ENCODE peak calls at places on chromosomes 7 and 10, in four cellular contexts. One of them, this sample, is unnamed. For H3K9me3, the result is how much of the 10 kb centered on the place peaks cover.

GRCh38 chr7:101606176-101606923 is 22.7 kb downstream of the MYL10 start:
- DNase-seq in endothelial cell of umbilical vein: no peak
- DNase-seq in spleen: peak
- DNase-seq in upper lobe of left lung: no peak
- DNase-seq in this sample: no peak

GRCh38 chr10:97640868-97641811 is 669 bp downstream of the PI4K2A start:
- DNase-seq in endothelial cell of umbilical vein: peak
- DNase-seq in spleen: peak
- DNase-seq in upper lobe of left lung: peak
- DNase-seq in this sample: peak

GRCh38 chr7:28626629-28627262 is 214.4 kb downstream of the CREB5 start:
- DNase-seq in endothelial cell of umbilical vein: peak
- DNase-seq in spleen: no peak
- DNase-seq in upper lobe of left lung: no peak
- DNase-seq in this sample: no peak

GRCh38 chr7:137577184-137577583 is 233.7 kb upstream of the PTN start:
- DNase-seq in endothelial cell of umbilical vein: no peak
- DNase-seq in spleen: no peak
- DNase-seq in upper lobe of left lung: no peak
- DNase-seq in this sample: no peak

GRCh38 chr7:4461511-4461910 is 220.6 kb upstream of the FOXK1 start:
- DNase-seq in endothelial cell of umbilical vein: no peak
- DNase-seq in spleen: no peak
- DNase-seq in upper lobe of left lung: no peak
- DNase-seq in this sample: no peak

GRCh38 chr7:2864999-2865670 is 21.0 kb upstream of the GNA12 start:
- DNase-seq in endothelial cell of umbilical vein: peak
- DNase-seq in spleen: peak
- DNase-seq in upper lobe of left lung: peak
- DNase-seq in this sample: peak

GRCh38 chr7:27961255-27961654 is 219.3 kb downstream of the JAZF1 start:
- DNase-seq in endothelial cell of umbilical vein: no peak
- DNase-seq in spleen: no peak
- DNase-seq in upper lobe of left lung: no peak
- DNase-seq in this sample: no peak

GRCh38 chr7:124667312-124667711 is 98.3 kb downstream of the GPR37 start:
- DNase-seq in endothelial cell of umbilical vein: no peak
- DNase-seq in spleen: no peak
- DNase-seq in upper lobe of left lung: no peak
- DNase-seq in this sample: no peak

GRCh38 chr10:125057158-125058001 is 103.0 kb downstream of the CTBP2 start:
- DNase-seq in endothelial cell of umbilical vein: peak
- DNase-seq in spleen: peak
- DNase-seq in upper lobe of left lung: peak
- DNase-seq in this sample: peak

GRCh38 chr10:132588301-132589013 is 50.9 kb downstream of the INPP5A start:
- DNase-seq in endothelial cell of umbilical vein: peak
- DNase-seq in spleen: peak
- DNase-seq in upper lobe of left lung: peak
- DNase-seq in this sample: no peak

GRCh38 chr10:56095506-56096225 is 265.4 kb downstream of the ZWINT start:
- DNase-seq in endothelial cell of umbilical vein: no peak
- DNase-seq in spleen: peak
- DNase-seq in upper lobe of left lung: no peak
- DNase-seq in this sample: no peak

GRCh38 chr10:132626019-132626760 is 88.6 kb downstream of the INPP5A start:
- DNase-seq in endothelial cell of umbilical vein: no peak
- DNase-seq in spleen: peak
- DNase-seq in upper lobe of left lung: peak
- DNase-seq in this sample: no peak

GRCh38 chr7:5796076-5796475 is 14.6 kb upstream of the RNF216 start:
- DNase-seq in endothelial cell of umbilical vein: no peak
- DNase-seq in spleen: no peak
- DNase-seq in upper lobe of left lung: no peak
- DNase-seq in this sample: peak

GRCh38 chr7:76509931-76510877 is at the start of gene UPK3B:
- DNase-seq in endothelial cell of umbilical vein: no peak
- DNase-seq in spleen: peak
- DNase-seq in upper lobe of left lung: peak
- DNase-seq in this sample: no peak

GRCh38 chr7:80859272-80859970 is 59.4 kb downstream of the SEMA3C start:
- DNase-seq in endothelial cell of umbilical vein: no peak
- DNase-seq in spleen: no peak
- DNase-seq in upper lobe of left lung: no peak
- DNase-seq in this sample: peak

GRCh38 chr7:48042216-48042615 is 6.9 kb downstream of the C7orf57 start:
- DNase-seq in endothelial cell of umbilical vein: peak
- DNase-seq in spleen: no peak
- DNase-seq in upper lobe of left lung: no peak
- DNase-seq in this sample: no peak

GRCh38 chr7:116678812-116679211 is 6.8 kb downstream of the MET start:
- DNase-seq in endothelial cell of umbilical vein: no peak
- DNase-seq in spleen: no peak
- DNase-seq in upper lobe of left lung: no peak
- DNase-seq in this sample: no peak

GRCh38 chr7:156560075-156560474 is 80.5 kb upstream of the RNF32 start:
- DNase-seq in endothelial cell of umbilical vein: no peak
- DNase-seq in spleen: no peak
- DNase-seq in upper lobe of left lung: no peak
- DNase-seq in this sample: no peak

GRCh38 chr10:8379906-8380832 is 325.7 kb downstream of the GATA3 start:
- DNase-seq in endothelial cell of umbilical vein: peak
- DNase-seq in spleen: no peak
- DNase-seq in upper lobe of left lung: no peak
- DNase-seq in this sample: no peak

GRCh38 chr7:100692578-100692961 is 1.5 kb downstream of the GIGYF1 start:
- DNase-seq in endothelial cell of umbilical vein: no peak
- DNase-seq in spleen: no peak
- DNase-seq in upper lobe of left lung: no peak
- DNase-seq in this sample: no peak

GRCh38 chr10:8369666-8370065 is 315.2 kb downstream of the GATA3 start:
- DNase-seq in endothelial cell of umbilical vein: peak
- DNase-seq in spleen: no peak
- DNase-seq in upper lobe of left lung: no peak
- DNase-seq in this sample: no peak

GRCh38 chr7:148397985-148398384 is 192.6 kb upstream of the C7orf33 start:
- DNase-seq in endothelial cell of umbilical vein: no peak
- DNase-seq in spleen: no peak
- DNase-seq in upper lobe of left lung: no peak
- DNase-seq in this sample: no peak

GRCh38 chr10:77415311-77415960 is 222.2 kb downstream of the KCNMA1 start:
- DNase-seq in endothelial cell of umbilical vein: no peak
- DNase-seq in spleen: no peak
- DNase-seq in upper lobe of left lung: no peak
- DNase-seq in this sample: no peak

GRCh38 chr7:82319674-82320118 is 123.9 kb downstream of the CACNA2D1 start:
- DNase-seq in endothelial cell of umbilical vein: peak
- DNase-seq in spleen: no peak
- DNase-seq in upper lobe of left lung: no peak
- DNase-seq in this sample: peak

GRCh38 chr7:22361795-22362194 is 4.8 kb upstream of the RAPGEF5 start:
- DNase-seq in endothelial cell of umbilical vein: peak
- DNase-seq in spleen: no peak
- DNase-seq in upper lobe of left lung: peak
- DNase-seq in this sample: peak

GRCh38 chr7:133850497-133851070 is 276.6 kb upstream of the LRGUK start:
- DNase-seq in endothelial cell of umbilical vein: peak
- DNase-seq in spleen: no peak
- DNase-seq in upper lobe of left lung: no peak
- DNase-seq in this sample: no peak

GRCh38 chr7:70670288-70670687 is 461.7 kb upstream of the GALNT17 start:
- DNase-seq in endothelial cell of umbilical vein: no peak
- DNase-seq in spleen: no peak
- DNase-seq in upper lobe of left lung: no peak
- DNase-seq in this sample: no peak

GRCh38 chr10:18561861-18562551 is 89.4 kb downstream of the NSUN6 start:
- DNase-seq in endothelial cell of umbilical vein: no peak
- DNase-seq in spleen: no peak
- DNase-seq in upper lobe of left lung: no peak
- DNase-seq in this sample: no peak

GRCh38 chr10:1643161-1643910 is 94.0 kb downstream of the ADARB2 start:
- DNase-seq in endothelial cell of umbilical vein: no peak
- DNase-seq in spleen: no peak
- DNase-seq in upper lobe of left lung: no peak
- DNase-seq in this sample: no peak

GRCh38 chr7:56175086-56175760 is 59.0 kb upstream of the NUPR2 start:
- DNase-seq in endothelial cell of umbilical vein: no peak
- DNase-seq in spleen: peak
- DNase-seq in upper lobe of left lung: no peak
- DNase-seq in this sample: peak

GRCh38 chr10:61063035-61063434 is 119.0 kb upstream of the RHOBTB1 start:
- DNase-seq in endothelial cell of umbilical vein: peak
- DNase-seq in spleen: no peak
- DNase-seq in upper lobe of left lung: no peak
- DNase-seq in this sample: no peak

GRCh38 chr7:35624299-35625186 is 70.4 kb downstream of the HERPUD2 start:
- DNase-seq in endothelial cell of umbilical vein: peak
- DNase-seq in spleen: no peak
- DNase-seq in upper lobe of left lung: peak
- DNase-seq in this sample: no peak

GRCh38 chr7:98123073-98123696 is 16.5 kb downstream of the LMTK2 start:
- DNase-seq in endothelial cell of umbilical vein: no peak
- DNase-seq in spleen: no peak
- DNase-seq in upper lobe of left lung: no peak
- DNase-seq in this sample: no peak

GRCh38 chr7:148856035-148856881 is 27.8 kb downstream of the EZH2 start:
- DNase-seq in endothelial cell of umbilical vein: peak
- DNase-seq in spleen: no peak
- DNase-seq in upper lobe of left lung: peak
- DNase-seq in this sample: peak

GRCh38 chr10:44929356-44930113 is 18.4 kb downstream of the TMEM72 start:
- DNase-seq in endothelial cell of umbilical vein: no peak
- DNase-seq in spleen: peak
- DNase-seq in upper lobe of left lung: peak
- DNase-seq in this sample: no peak

GRCh38 chr7:106964455-106964854 is 80.0 kb upstream of the PRKAR2B start:
- DNase-seq in endothelial cell of umbilical vein: no peak
- DNase-seq in spleen: no peak
- DNase-seq in upper lobe of left lung: no peak
- DNase-seq in this sample: no peak

GRCh38 chr10:79422178-79422892 is 23.1 kb downstream of the ZCCHC24 start:
- DNase-seq in endothelial cell of umbilical vein: no peak
- DNase-seq in spleen: peak
- DNase-seq in upper lobe of left lung: no peak
- DNase-seq in this sample: no peak

GRCh38 chr10:450463-450862 is 239.0 kb downstream of the DIP2C start:
- DNase-seq in endothelial cell of umbilical vein: no peak
- DNase-seq in spleen: no peak
- DNase-seq in upper lobe of left lung: no peak
- DNase-seq in this sample: no peak

GRCh38 chr7:151904270-151904669 is 27.4 kb upstream of the PRKAG2 start:
- DNase-seq in endothelial cell of umbilical vein: no peak
- DNase-seq in spleen: peak
- DNase-seq in upper lobe of left lung: no peak
- DNase-seq in this sample: no peak

GRCh38 chr7:311796-312195 is 21.8 kb downstream of the FOXL3 start:
- DNase-seq in endothelial cell of umbilical vein: no peak
- DNase-seq in spleen: peak
- DNase-seq in upper lobe of left lung: no peak
- DNase-seq in this sample: no peak
- H3K9me3 ChIP-seq in endothelial cell of umbilical vein: under half
- H3K9me3 ChIP-seq in spleen: under half
- H3K9me3 ChIP-seq in upper lobe of left lung: under half
- H3K9me3 ChIP-seq in this sample: under half

GRCh38 chr7:155205368-155206285 is 92.1 kb upstream of the INSIG1 start:
- DNase-seq in endothelial cell of umbilical vein: peak
- DNase-seq in spleen: peak
- DNase-seq in upper lobe of left lung: peak
- DNase-seq in this sample: peak
- H3K4me3 ChIP-seq in endothelial cell of umbilical vein: peak
- H3K4me3 ChIP-seq in spleen: peak
- H3K4me3 ChIP-seq in upper lobe of left lung: peak
- H3K4me3 ChIP-seq in this sample: peak

DNA sequence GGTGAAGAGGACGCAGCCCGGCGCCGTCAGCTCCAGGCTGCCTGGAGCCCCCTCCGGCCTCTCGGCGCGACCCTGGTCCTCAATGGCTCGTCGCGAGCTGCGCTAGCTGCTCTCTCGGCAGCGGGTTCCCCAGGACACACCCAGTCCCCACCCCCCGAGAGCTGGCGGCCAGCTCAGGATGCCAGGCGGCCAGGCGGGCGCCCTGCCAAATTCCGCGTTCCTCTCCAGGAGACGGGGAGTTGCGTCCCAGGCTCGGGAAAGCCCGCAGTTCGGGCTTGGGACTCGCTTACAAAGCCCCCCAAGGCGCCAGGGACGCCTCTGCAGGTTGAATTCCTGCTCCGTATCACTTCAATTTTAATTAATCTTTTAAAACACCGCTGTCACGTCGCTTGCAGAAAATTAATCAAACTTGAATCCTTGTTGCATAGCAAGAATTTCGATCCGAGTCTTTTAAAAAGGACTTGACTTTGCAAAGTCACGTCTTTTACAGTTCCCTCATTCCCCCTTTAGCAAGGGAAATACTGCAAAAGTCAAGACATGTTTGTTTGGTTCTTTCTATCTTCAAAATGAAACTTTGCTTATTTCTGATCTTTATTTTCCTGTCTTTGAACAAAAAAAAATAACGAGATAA is 28.2 kb downstream of the SKIDA1 start:
- DNase-seq in endothelial cell of umbilical vein: peak
- DNase-seq in spleen: peak
- DNase-seq in upper lobe of left lung: peak
- DNase-seq in this sample: peak
- TF ChIP-seq POLR2AphosphoS5 in endothelial cell of umbilical vein: no peak
- TF ChIP-seq POLR2AphosphoS5 in spleen: peak
- TF ChIP-seq POLR2AphosphoS5 in upper lobe of left lung: peak
- TF ChIP-seq POLR2AphosphoS5 in this sample: no peak

GRCh38 chr7:158246960-158247673 is 340.5 kb downstream of the PTPRN2 start:
- DNase-seq in endothelial cell of umbilical vein: no peak
- DNase-seq in spleen: peak
- DNase-seq in upper lobe of left lung: no peak
- DNase-seq in this sample: no peak

GRCh38 chr7:158244430-158244829 is 343.2 kb downstream of the PTPRN2 start:
- DNase-seq in endothelial cell of umbilical vein: no peak
- DNase-seq in spleen: no peak
- DNase-seq in upper lobe of left lung: no peak
- DNase-seq in this sample: no peak

GRCh38 chr7:158244873-158245723 is 342.5 kb downstream of the PTPRN2 start:
- DNase-seq in endothelial cell of umbilical vein: no peak
- DNase-seq in spleen: peak
- DNase-seq in upper lobe of left lung: no peak
- DNase-seq in this sample: no peak

GRCh38 chr7:158246272-158246959 is 341.2 kb downstream of the PTPRN2 start:
- DNase-seq in endothelial cell of umbilical vein: no peak
- DNase-seq in spleen: peak
- DNase-seq in upper lobe of left lung: no peak
- DNase-seq in this sample: no peak

GRCh38 chr7:158245724-158246041 is 341.9 kb downstream of the PTPRN2 start:
- DNase-seq in endothelial cell of umbilical vein: no peak
- DNase-seq in spleen: peak
- DNase-seq in upper lobe of left lung: no peak
- DNase-seq in this sample: no peak
- H3K9me3 ChIP-seq in endothelial cell of umbilical vein: under half
- H3K9me3 ChIP-seq in spleen: under half
- H3K9me3 ChIP-seq in upper lobe of left lung: under half
- H3K9me3 ChIP-seq in this sample: under half

This sample was measured in transverse colon.